ENCODE peak calls at places on chromosomes 6 and 20, in seven cellular contexts. Y is small intestine; A is CD4-positive, alpha-beta T cell; D is neuronal stem cell; Z is heart right ventricle; H is A673; V is AG04450. R is an unnamed sample.

GRCh38 chr20:45254867-45255266 is 503 bp upstream of the SLPI start:
- DNase-seq in V (no peak), Z (no peak), Y (no peak), H (peak; percentile 20), D (no peak), A (no peak), R (no peak)

GRCh38 chr20:4667371-4667773 is 54.3 kb upstream of the PRND start:
- DNase-seq in H (no peak), D (no peak), A (no peak), Y (no peak), V (no peak), Z (no peak), R (no peak)

GRCh38 chr6:134080171-134080795 is 27.9 kb upstream of the SLC2A12 start:
- DNase-seq in H (no peak), D (no peak), Z (no peak), V (no peak), A (no peak), Y (peak; percentile 12), R (no peak)

GRCh38 chr6:71419954-71420692 is 131.5 kb downstream of the OGFRL1 start:
- DNase-seq in Z (peak; percentile 66), H (no peak), D (peak; percentile 73), V (no peak), A (no peak), Y (peak; percentile 10), R (peak; percentile 89)

GRCh38 chr6:158853072-158853871 is 34.1 kb upstream of the EZR start:
- DNase-seq in A (peak; percentile 87), Z (no peak), Y (peak; percentile 99), H (peak; percentile 90), V (no peak), D (peak; percentile 67), R (peak; percentile 68)

GRCh38 chr6:128659878-128660622 is 139.7 kb upstream of the PTPRK start:
- DNase-seq in H (no peak), Z (no peak), V (no peak), A (no peak), Y (peak; percentile 27), D (no peak), R (no peak)

GRCh38 chr6:131107166-131107565 is 28.1 kb upstream of the AKAP7 start:
- DNase-seq in V (peak; percentile 69), Y (peak; percentile 86), D (no peak), Z (no peak), A (no peak), H (no peak), R (no peak)

GRCh38 chr6:82183642-82184282 is 63.8 kb downstream of the IBTK start:
- DNase-seq in D (no peak), H (no peak), Z (no peak), A (no peak), Y (no peak), V (no peak), R (no peak)

GRCh38 chr20:1122388-1123315 is 4.2 kb downstream of the PSMF1 start:
- DNase-seq in V (no peak), Y (peak; percentile 72), A (peak; percentile 4), Z (peak; percentile 50), H (peak; percentile 13), D (no peak), R (peak; percentile 82)

GRCh38 chr6:128696651-128697391 is 176.4 kb upstream of the PTPRK start:
- DNase-seq in Y (peak; percentile 38), D (no peak), A (no peak), Z (no peak), V (peak; percentile 33), H (peak; percentile 49), R (no peak)

GRCh38 chr6:145539831-145540230 is 195.5 kb downstream of the EPM2A start:
- DNase-seq in A (no peak), Y (no peak), H (no peak), Z (no peak), D (no peak), V (no peak), R (peak; percentile 36)

GRCh38 chr6:160861824-160862223 is 129.7 kb upstream of the MAP3K4 start:
- DNase-seq in H (no peak), A (no peak), D (no peak), Z (no peak), Y (no peak), V (no peak), R (no peak)

GRCh38 chr6:48074368-48074767 is 36.6 kb downstream of the PTCHD4 start:
- DNase-seq in V (no peak), H (peak; percentile 69), A (no peak), D (no peak), Z (no peak), Y (no peak), R (no peak)

GRCh38 chr20:3163099-3164042 is 3.7 kb upstream of the FASTKD5 start:
- DNase-seq in Y (no peak), V (no peak), A (no peak), H (no peak), D (no peak), Z (no peak), R (no peak)

GRCh38 chr20:18001131-18001921 is 32.5 kb downstream of the MGME1 start:
- DNase-seq in V (no peak), H (no peak), Z (peak; percentile 24), Y (no peak), A (no peak), D (no peak), R (peak; percentile 80)

GRCh38 chr20:3651204-3651970 is 11.8 kb downstream of the GFRA4 start:
- DNase-seq in Y (no peak), H (no peak), V (no peak), Z (no peak), D (no peak), A (no peak), R (no peak)

GRCh38 chr6:56890683-56891429 is 64.1 kb upstream of the BEND6 start:
- DNase-seq in H (peak; percentile 36), V (peak; percentile 89), A (no peak), Y (no peak), D (no peak), Z (no peak), R (no peak)

GRCh38 chr6:37788259-37788658 is 31.3 kb upstream of the ZFAND3 start:
- DNase-seq in Z (no peak), D (no peak), A (no peak), V (no peak), Y (no peak), H (no peak), R (no peak)

GRCh38 chr6:138724015-138724414 is 49.6 kb upstream of the CCDC28A start:
- DNase-seq in A (no peak), Y (peak; percentile 17), Z (peak; percentile 43), D (no peak), H (no peak), V (no peak), R (no peak)

GRCh38 chr6:138726066-138727060 is 47.2 kb upstream of the CCDC28A start:
- DNase-seq in Y (no peak), A (no peak), Z (no peak), V (no peak), D (no peak), H (no peak), R (no peak)

GRCh38 chr6:138728672-138729071 is 44.9 kb upstream of the CCDC28A start:
- DNase-seq in D (no peak), Y (no peak), H (no peak), Z (no peak), V (no peak), A (no peak), R (no peak)

GRCh38 chr6:138722425-138723371 is 50.9 kb upstream of the CCDC28A start:
- DNase-seq in Z (no peak), D (no peak), A (no peak), Y (peak; percentile 52), V (no peak), H (peak; percentile 62), R (no peak)

GRCh38 chr6:138727182-138727581 is 46.4 kb upstream of the CCDC28A start:
- DNase-seq in Z (no peak), A (no peak), Y (no peak), H (no peak), D (no peak), V (no peak), R (no peak)
- H3K27ac ChIP-seq in Z (peak overlapping the region; percentile 3), A (no peak overlapping the region), Y (no peak overlapping the region), H (no peak overlapping the region), D (no peak overlapping the region), V (no peak overlapping the region), R (no peak overlapping the region)

GRCh38 chr6:108744244-108744972 is 103.8 kb upstream of the ARMC2 start:
- DNase-seq in Y (no peak), H (no peak), A (no peak), Z (no peak), V (no peak), D (no peak), R (no peak)
- H3K27ac ChIP-seq in Y (no peak overlapping the region), H (no peak overlapping the region), A (no peak overlapping the region), Z (no peak overlapping the region), V (no peak overlapping the region), D (no peak overlapping the region), R (no peak overlapping the region)

GRCh38 chr6:111307275-111307858 is 175.7 kb downstream of the REV3L start:
- DNase-seq in Y (no peak), Z (no peak), V (no peak), H (no peak), D (no peak), A (no peak), R (no peak)

GRCh38 chr6:111306104-111306888 is 176.7 kb downstream of the REV3L start:
- DNase-seq in D (no peak), H (no peak), Z (no peak), V (no peak), A (no peak), Y (peak; percentile 51), R (no peak)

GRCh38 chr6:111297776-111298175 is 185.2 kb downstream of the REV3L start:
- DNase-seq in A (no peak), Z (no peak), V (no peak), Y (no peak), H (no peak), D (no peak), R (no peak)

DNA sequence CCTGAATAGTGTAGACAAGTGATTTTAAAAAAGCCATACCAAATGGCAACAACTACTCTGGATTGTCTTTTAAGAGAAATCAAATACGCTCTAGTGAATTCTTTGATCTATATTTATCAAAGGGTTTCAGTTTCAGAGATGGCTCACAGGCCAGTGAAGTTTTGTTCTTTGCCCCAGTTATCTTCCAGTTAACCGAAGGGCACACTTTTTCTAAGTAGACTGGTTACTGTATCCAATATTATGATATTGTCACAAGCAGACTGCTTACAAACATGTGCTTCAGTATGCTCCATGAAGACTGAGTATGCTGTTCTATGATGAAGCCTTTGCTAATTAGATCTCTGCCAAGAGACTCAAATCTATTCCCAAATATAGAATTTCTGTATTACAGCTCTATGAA is 181.1 kb downstream of the REV3L start:
- DNase-seq in V (no peak), A (no peak), D (no peak), Y (no peak), H (no peak), Z (no peak), R (no peak)
- H3K27ac ChIP-seq in V (no peak overlapping the region), A (no peak overlapping the region), D (no peak overlapping the region), Y (no peak overlapping the region), H (no peak overlapping the region), Z (no peak overlapping the region), R (no peak overlapping the region)

DNA sequence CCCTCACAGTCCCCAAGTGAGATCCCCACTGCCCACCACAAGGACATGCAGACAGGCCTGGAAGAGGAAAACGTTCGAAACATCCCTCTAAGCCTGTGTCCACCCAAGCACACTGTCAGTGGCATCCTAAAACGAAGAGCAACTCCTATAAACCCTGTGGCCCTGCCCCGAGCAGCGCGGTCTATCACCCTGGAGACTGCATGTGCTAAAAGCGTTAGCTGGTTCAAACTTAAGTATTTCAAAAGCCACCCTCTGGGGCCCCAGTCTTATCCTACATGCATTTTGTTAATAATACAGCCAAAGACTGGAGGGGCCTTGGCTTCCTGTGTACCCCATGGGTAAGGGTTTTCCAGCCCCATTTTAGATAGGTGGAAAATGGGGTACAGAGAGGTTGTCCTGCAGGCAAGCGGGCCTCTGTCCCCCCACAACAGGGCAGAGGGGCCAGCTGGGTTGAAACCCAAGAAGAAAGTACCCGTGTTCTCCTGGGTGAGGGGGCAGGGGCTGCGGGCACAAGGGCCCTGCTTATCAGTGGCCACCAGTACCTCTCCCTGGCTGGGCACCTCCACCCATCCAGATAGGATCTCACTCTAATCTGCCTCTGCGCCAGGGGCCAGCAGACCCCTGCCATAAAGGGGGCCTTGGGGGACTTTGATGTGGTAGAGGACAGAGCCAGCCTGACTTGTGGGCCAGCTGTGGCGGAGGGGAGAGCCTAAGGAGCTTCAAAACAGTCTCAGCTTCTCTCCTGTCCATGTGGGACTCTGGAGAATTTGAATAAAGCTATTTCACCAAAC is 28.3 kb downstream of the PREX1 start:
- DNase-seq in H (no peak), V (no peak), Y (no peak), D (no peak), A (no peak), Z (no peak), R (no peak)
- H3K27ac ChIP-seq in H (peak overlapping the region; percentile 66), V (no peak overlapping the region), Y (no peak overlapping the region), D (no peak overlapping the region), A (no peak overlapping the region), Z (peak overlapping the region; percentile 10), R (peak overlapping the region; percentile 71)